ENCODE peak calls at places on chromosome 14, in ten cellular contexts. F is fibroblast of lung; W is CD4-positive, alpha-beta memory T cell; J is HFF-Myc; G is AG09309; D is upper lobe of right lung; O is tibial artery; M is ascending aorta; A is heart right ventricle; Y is mucosa of descending colon. B is an unnamed sample.

GRCh38 chr14:76313303-76313702 is 62.6 kb upstream of the ESRRB start:
- DNase-seq in F (no peak), W (no peak), J (no peak), G (no peak), D (peak; percentile 2), O (no peak), M (no peak), A (no peak), Y (no peak), B (no peak)

GRCh38 chr14:101083564-101084435 is 180.3 kb upstream of the RTL1 start:
- DNase-seq in F (no peak), W (no peak), J (no peak), G (no peak), D (peak; percentile 54), O (peak; percentile 16), M (peak; percentile 52), A (no peak), Y (no peak), B (no peak)

GRCh38 chr14:64296561-64296960 is 2.4 kb upstream of the ESR2 start:
- DNase-seq in F (peak; percentile 9), W (no peak), J (no peak), G (no peak), D (no peak), O (no peak), M (no peak), A (no peak), Y (no peak), B (no peak)

GRCh38 chr14:90533591-90534021 is 136.8 kb downstream of the CALM1 start:
- DNase-seq in F (no peak), W (no peak), J (no peak), G (no peak), D (peak; percentile 71), O (no peak), M (no peak), A (no peak), Y (peak; percentile 9), B (no peak)

GRCh38 chr14:20332946-20333782 is at the start of gene CCNB1IP1:
- DNase-seq in F (peak; percentile 95), W (peak; percentile 84), J (peak; percentile 89), G (peak; percentile 55), D (no peak), O (peak; percentile 61), M (peak; percentile 84), A (peak; percentile 83), Y (peak; percentile 40), B (peak; percentile 73)

GRCh38 chr14:69260979-69261605 is 1.1 kb downstream of the GALNT16 start:
- DNase-seq in F (no peak), W (no peak), J (no peak), G (no peak), D (no peak), O (no peak), M (peak; percentile 70), A (no peak), Y (peak; percentile 64), B (no peak)

GRCh38 chr14:31084385-31084784 is 58.2 kb upstream of the STRN3 start:
- DNase-seq in F (no peak), W (no peak), J (no peak), G (no peak), D (no peak), O (no peak), M (no peak), A (no peak), Y (no peak), B (no peak)

GRCh38 chr14:33120341-33120740 is 181.7 kb downstream of the NPAS3 start:
- DNase-seq in F (peak; percentile 91), W (no peak), J (no peak), G (peak; percentile 14), D (no peak), O (no peak), M (no peak), A (no peak), Y (no peak), B (no peak)

GRCh38 chr14:71694888-71695505 is 237.2 kb upstream of the RGS6 start:
- DNase-seq in F (no peak), W (no peak), J (no peak), G (no peak), D (no peak), O (no peak), M (no peak), A (no peak), Y (no peak), B (no peak)

GRCh38 chr14:66624319-66624937 is 116.5 kb downstream of the GPHN start:
- DNase-seq in F (peak; percentile 56), W (no peak), J (peak; percentile 44), G (peak; percentile 31), D (peak; percentile 54), O (peak; percentile 39), M (no peak), A (peak; percentile 50), Y (peak; percentile 42), B (no peak)

GRCh38 chr14:63361790-63362189 is 43.1 kb upstream of the GPHB5 start:
- DNase-seq in F (no peak), W (no peak), J (no peak), G (no peak), D (no peak), O (no peak), M (no peak), A (no peak), Y (no peak), B (no peak)

GRCh38 chr14:54147758-54148157 is 191.1 kb upstream of the BMP4 start:
- DNase-seq in F (no peak), W (no peak), J (no peak), G (no peak), D (no peak), O (no peak), M (no peak), A (no peak), Y (no peak), B (no peak)

GRCh38 chr14:102050625-102051024 is 36.2 kb downstream of the HSP90AA1 start:
- DNase-seq in F (peak; percentile 89), W (no peak), J (no peak), G (peak; percentile 63), D (no peak), O (no peak), M (no peak), A (no peak), Y (no peak), B (peak; percentile 85)

GRCh38 chr14:64303471-64303917 is 9.3 kb upstream of the ESR2 start:
- DNase-seq in F (peak; percentile 52), W (no peak), J (peak; percentile 37), G (peak; percentile 16), D (no peak), O (no peak), M (no peak), A (no peak), Y (no peak), B (no peak)

DNA sequence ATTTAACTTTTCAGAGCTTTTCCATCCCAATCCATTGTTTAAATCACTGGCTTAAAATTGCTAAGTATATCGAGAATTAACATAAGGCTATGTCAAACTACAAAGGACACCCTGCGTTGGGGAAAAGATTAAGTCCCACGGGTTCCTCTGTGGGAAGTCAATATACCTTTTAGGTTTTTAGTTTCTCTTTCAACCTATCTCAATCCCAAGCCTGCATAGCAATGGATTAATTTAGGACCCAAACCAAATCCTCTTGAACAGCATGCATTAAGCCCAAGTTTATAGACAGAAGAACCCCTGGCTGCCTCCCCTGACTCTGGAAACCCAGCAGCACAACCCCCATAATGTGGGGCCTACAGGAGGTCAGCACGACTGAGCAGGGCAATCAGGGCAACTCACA is 6.3 kb downstream of the CDCA4 start:
- DNase-seq in F (no peak), W (no peak), J (no peak), G (no peak), D (no peak), O (no peak), M (no peak), A (no peak), Y (no peak), B (no peak)
- H3K4me3 ChIP-seq in F (no peak overlapping the region), W (no peak overlapping the region), J (no peak overlapping the region), G (no peak overlapping the region), D (no peak overlapping the region), O (no peak overlapping the region), M (no peak overlapping the region), A (no peak overlapping the region), Y (no peak overlapping the region), B (no peak overlapping the region)

GRCh38 chr14:91545204-91545603 is 35.1 kb upstream of the PPP4R3A start:
- DNase-seq in F (no peak), W (no peak), J (no peak), G (no peak), D (no peak), O (no peak), M (no peak), A (no peak), Y (no peak), B (no peak)
- H3K4me3 ChIP-seq in F (no peak overlapping the region), W (no peak overlapping the region), J (no peak overlapping the region), G (no peak overlapping the region), D (no peak overlapping the region), O (no peak overlapping the region), M (no peak overlapping the region), A (no peak overlapping the region), Y (no peak overlapping the region), B (no peak overlapping the region)

GRCh38 chr14:60648934-60649814 is at the start of gene SIX1:
- DNase-seq in F (peak; percentile 90), W (no peak), J (no peak), G (peak; percentile 72), D (peak; percentile 77), O (peak; percentile 85), M (peak; percentile 76), A (peak; percentile 38), Y (peak; percentile 73), B (peak; percentile 56)
- H3K4me3 ChIP-seq in F (peak within 1 kb of the TSS; percentile 66), W (no peak within 1 kb of the TSS), J (peak within 1 kb of the TSS; percentile 69), G (peak within 1 kb of the TSS; percentile 81), D (peak within 1 kb of the TSS; percentile 51), O (peak within 1 kb of the TSS; percentile 77), M (peak within 1 kb of the TSS; percentile 59), A (peak within 1 kb of the TSS; percentile 32), Y (no peak within 1 kb of the TSS), B (peak within 1 kb of the TSS; percentile 82)

GRCh38 chr14:92625213-92625612 is 111.6 kb downstream of the RIN3 start:
- DNase-seq in F (peak; percentile 98), W (no peak), J (peak; percentile 84), G (peak; percentile 93), D (no peak), O (no peak), M (no peak), A (no peak), Y (no peak), B (peak; percentile 94)

GRCh38 chr14:92622311-92622710 is 108.7 kb downstream of the RIN3 start:
- DNase-seq in F (no peak), W (no peak), J (no peak), G (no peak), D (no peak), O (no peak), M (no peak), A (no peak), Y (no peak), B (no peak)

GRCh38 chr14:92627707-92628215 is 114.2 kb downstream of the RIN3 start:
- DNase-seq in F (no peak), W (no peak), J (no peak), G (no peak), D (no peak), O (no peak), M (no peak), A (no peak), Y (no peak), B (no peak)

GRCh38 chr14:92626041-92626440 is 112.5 kb downstream of the RIN3 start:
- DNase-seq in F (peak; percentile 46), W (no peak), J (no peak), G (no peak), D (no peak), O (no peak), M (no peak), A (no peak), Y (no peak), B (no peak)

DNA sequence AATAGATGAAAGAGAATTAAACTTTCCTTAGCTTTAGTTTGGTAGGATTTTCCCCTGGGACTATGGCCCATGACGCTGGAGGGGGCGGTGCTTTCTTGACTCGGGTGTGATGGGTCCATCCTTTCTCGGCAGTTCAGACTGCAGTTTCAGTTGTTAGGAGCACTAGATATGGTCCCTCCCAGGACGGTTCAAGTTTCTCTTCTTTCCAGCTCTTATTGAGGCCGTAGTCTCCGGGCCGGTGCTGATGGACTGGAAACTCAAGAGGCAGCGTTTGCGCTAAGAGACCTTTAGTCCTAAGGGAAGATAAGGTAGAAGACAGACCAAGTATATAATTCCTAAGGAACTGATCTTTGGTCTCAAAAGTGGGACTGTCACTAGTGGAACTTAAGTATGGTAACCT is 111.2 kb downstream of the RIN3 start:
- DNase-seq in F (no peak), W (no peak), J (no peak), G (no peak), D (no peak), O (no peak), M (no peak), A (no peak), Y (no peak), B (no peak)
- H3K4me3 ChIP-seq in F (no peak overlapping the region), W (no peak overlapping the region), J (no peak overlapping the region), G (no peak overlapping the region), D (no peak overlapping the region), O (no peak overlapping the region), M (no peak overlapping the region), A (no peak overlapping the region), Y (no peak overlapping the region), B (no peak overlapping the region)

B was measured in BJ.